ENCODE peak calls at places on chromosomes 6 and 20, in four cellular contexts. S is keratinocyte, H is endothelial cell of umbilical vein, L is K562. Y is an unnamed sample.

GRCh38 chr6:108941867-108942266 is 93.6 kb downstream of the ARMC2 start:
- DNase-seq in H (no peak), L (no peak), S (no peak), Y (no peak)

GRCh38 chr6:55892749-55893357 is 17.5 kb upstream of the BMP5 start:
- DNase-seq in S (no peak), H (no peak), L (no peak), Y (peak; percentile 9)

GRCh38 chr20:46757754-46758678 is 48.6 kb downstream of the SLC2A10 start:
- DNase-seq in H (peak; percentile 42), L (peak; percentile 81), S (no peak), Y (peak; percentile 60)

GRCh38 chr6:157759028-157759427 is 64.0 kb upstream of the SNX9 start:
- DNase-seq in H (no peak), L (no peak), S (no peak), Y (no peak)

GRCh38 chr20:4083103-4083864 is 67.9 kb upstream of the RNF24 start:
- DNase-seq in S (no peak), H (no peak), L (no peak), Y (no peak)

GRCh38 chr20:19313342-19314069 is 101.1 kb downstream of the SLC24A3 start:
- DNase-seq in L (no peak), S (no peak), H (no peak), Y (no peak)

GRCh38 chr6:109336221-109336955 is 45.9 kb downstream of the CD164 start:
- DNase-seq in H (peak; percentile 18), L (no peak), S (peak; percentile 21), Y (peak; percentile 56)

GRCh38 chr20:25039697-25040437 is 18.1 kb downstream of the ACSS1 start:
- DNase-seq in S (no peak), L (no peak), H (peak; percentile 67), Y (peak; percentile 44)

GRCh38 chr6:132968419-132968950 is 154.1 kb downstream of the RPS12 start:
- DNase-seq in L (no peak), S (no peak), H (no peak), Y (no peak)

GRCh38 chr6:110606151-110606550 is 129.7 kb upstream of the SLC22A16 start:
- DNase-seq in L (no peak), H (no peak), S (no peak), Y (no peak)

GRCh38 chr6:7270320-7271204 is 42.4 kb downstream of the SSR1 start:
- DNase-seq in H (no peak), S (no peak), L (no peak), Y (no peak)

GRCh38 chr6:157592566-157592965 is 211.6 kb downstream of the ZDHHC14 start:
- DNase-seq in L (peak; percentile 74), H (no peak), S (no peak), Y (no peak)

GRCh38 chr6:170084166-170084730 is 206.6 kb downstream of the DLL1 start:
- DNase-seq in S (no peak), L (no peak), H (no peak), Y (no peak)

GRCh38 chr6:25070547-25071366 is 135.0 kb upstream of the RIPOR2 start:
- DNase-seq in H (peak; percentile 81), L (peak; percentile 74), S (peak; percentile 57), Y (peak; percentile 81)

GRCh38 chr6:30882764-30883475 is 1.4 kb upstream of the DDR1 start:
- DNase-seq in S (peak; percentile 85), H (no peak), L (peak; percentile 72), Y (no peak)

GRCh38 chr20:25248501-25249172 is 752 bp downstream of the PYGB start:
- DNase-seq in S (no peak), H (peak; percentile 49), L (no peak), Y (peak; percentile 37)

GRCh38 chr20:8536219-8536618 is 404.2 kb downstream of the PLCB1 start:
- DNase-seq in S (no peak), L (no peak), H (no peak), Y (no peak)

GRCh38 chr20:32333181-32333987 is 24.7 kb upstream of the ASXL1 start:
- DNase-seq in L (no peak), H (peak; percentile 21), S (no peak), Y (no peak)

GRCh38 chr6:153059757-153060156 is 57.2 kb upstream of the MTRF1L start:
- DNase-seq in L (no peak), S (no peak), H (peak; percentile 6), Y (no peak)

GRCh38 chr6:90284236-90284744 is 12.4 kb downstream of the BACH2 start:
- DNase-seq in H (peak; percentile 90), L (peak; percentile 29), S (no peak), Y (peak; percentile 95)

GRCh38 chr6:56890683-56891429 is 64.1 kb upstream of the BEND6 start:
- DNase-seq in H (peak; percentile 71), S (no peak), L (peak; percentile 38), Y (peak; percentile 97)

GRCh38 chr20:22929661-22930060 is 105.5 kb upstream of the SSTR4 start:
- DNase-seq in S (no peak), H (no peak), L (no peak), Y (no peak)

GRCh38 chr20:50333856-50334255 is 143.2 kb downstream of the CEBPB start:
- DNase-seq in S (no peak), H (no peak), L (no peak), Y (peak; percentile 92)

GRCh38 chr6:84340422-84340821 is 113.0 kb upstream of the CEP162 start:
- DNase-seq in L (no peak), H (no peak), S (no peak), Y (no peak)

GRCh38 chr6:43724914-43725642 is 37.5 kb upstream of the MRPS18A start:
- DNase-seq in S (peak; percentile 88), H (no peak), L (peak; percentile 99), Y (peak; percentile 95)

GRCh38 chr6:126076992-126077664 is 90.8 kb downstream of the TRMT11 start:
- DNase-seq in L (no peak), H (no peak), S (no peak), Y (no peak)

GRCh38 chr6:111301914-111302313 is 181.1 kb downstream of the REV3L start:
- DNase-seq in L (no peak), S (no peak), H (no peak), Y (no peak)

GRCh38 chr6:118505656-118506055 is 42.4 kb upstream of the PLN start:
- DNase-seq in S (no peak), H (no peak), L (no peak), Y (no peak)

GRCh38 chr6:92828786-92829185 is 590.6 kb downstream of the EPHA7 start:
- DNase-seq in L (no peak), S (no peak), H (no peak), Y (no peak)

GRCh38 chr6:148934534-148934933 is 187.7 kb downstream of the UST start:
- DNase-seq in H (no peak), L (no peak), S (no peak), Y (peak; percentile 58)
- H3K9me1 ChIP-seq in H (no peaks in the 10 kb centered on the region), L (no peaks in the 10 kb centered on the region), S (no peaks in the 10 kb centered on the region), Y (peaks cover 3% of the 10 kb centered on the region)

DNA sequence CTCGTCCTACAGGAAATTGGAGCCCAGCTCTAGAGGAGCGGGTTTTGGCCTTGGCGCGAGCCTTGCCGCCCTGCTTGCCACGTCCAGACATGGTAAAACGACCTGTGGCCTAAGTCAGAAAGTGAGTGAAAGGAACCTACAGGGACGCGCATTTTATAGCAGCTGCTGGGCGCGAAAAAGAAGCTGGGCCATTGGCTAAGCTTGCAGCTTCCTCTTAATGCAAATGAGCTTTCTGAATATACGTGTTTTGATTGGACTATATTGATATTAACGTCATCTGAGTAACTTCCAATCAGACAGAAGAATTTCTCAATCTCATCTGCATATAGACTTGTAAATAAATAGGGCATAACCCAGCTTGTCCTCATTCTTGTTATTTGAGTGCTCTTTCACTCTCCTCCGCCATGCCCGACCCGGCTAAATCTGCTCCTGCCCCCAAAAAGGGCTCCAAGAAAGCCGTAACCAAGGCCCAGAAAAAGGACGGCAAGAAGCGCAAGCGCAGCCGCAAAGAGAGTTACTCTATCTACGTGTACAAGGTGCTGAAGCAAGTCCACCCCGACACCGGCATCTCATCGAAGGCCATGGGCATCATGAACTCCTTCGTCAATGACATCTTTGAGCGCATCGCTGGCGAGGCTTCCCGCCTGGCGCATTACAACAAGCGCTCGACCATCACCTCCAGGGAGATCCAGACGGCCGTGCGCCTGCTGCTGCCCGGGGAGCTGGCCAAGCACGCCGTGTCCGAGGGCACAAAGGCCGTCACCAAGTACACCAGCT is 18.9 kb downstream of the OR2B2 start:
- DNase-seq in H (peak; percentile 98), S (peak; percentile 88), L (peak; percentile 84), Y (peak; percentile 99)
- H3K9me1 ChIP-seq in H (no peaks in the 10 kb centered on the region), S (no peaks in the 10 kb centered on the region), L (no peaks in the 10 kb centered on the region), Y (peaks cover 3% of the 10 kb centered on the region)

GRCh38 chr6:75546401-75546800 is 52.8 kb upstream of the FILIP1 start:
- DNase-seq in H (peak; percentile 38), S (no peak), L (no peak), Y (peak; percentile 35)
- H3K9me1 ChIP-seq in H (no peaks in the 10 kb centered on the region), S (no peaks in the 10 kb centered on the region), L (no peaks in the 10 kb centered on the region), Y (no peaks in the 10 kb centered on the region)

GRCh38 chr20:53698321-53698978 is 104.8 kb upstream of the ZNF217 start:
- DNase-seq in L (no peak), H (no peak), S (no peak), Y (no peak)
- H3K9me1 ChIP-seq in L (no peaks in the 10 kb centered on the region), H (no peaks in the 10 kb centered on the region), S (no peaks in the 10 kb centered on the region), Y (peaks cover 3% of the 10 kb centered on the region)

DNA sequence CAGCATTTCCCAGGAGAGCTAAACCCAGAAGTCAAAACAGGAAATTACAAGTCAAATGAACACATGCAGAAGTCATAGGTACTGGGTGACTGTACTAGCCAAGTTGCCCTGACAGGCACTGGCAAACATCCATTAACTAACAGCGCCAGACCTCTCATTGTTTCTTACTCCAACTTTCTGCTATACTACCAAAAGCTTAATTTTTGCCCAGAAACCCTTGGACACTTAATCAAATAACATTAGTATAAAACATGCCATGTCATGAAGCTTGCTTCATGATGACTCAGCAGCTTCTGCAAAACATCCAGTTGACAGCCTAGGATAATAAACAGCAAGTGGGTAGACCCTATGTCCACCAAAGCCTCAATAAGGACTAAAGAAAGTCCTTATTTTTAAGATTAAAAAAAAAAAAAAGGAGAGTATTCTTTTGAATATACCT is 3.5 kb downstream of the NUP153 start:
- DNase-seq in H (peak; percentile 86), L (peak; percentile 32), S (peak; percentile 46), Y (peak; percentile 82)
- H3K9me1 ChIP-seq in H (no peaks in the 10 kb centered on the region), L (no peaks in the 10 kb centered on the region), S (no peaks in the 10 kb centered on the region), Y (no peaks in the 10 kb centered on the region)

DNA sequence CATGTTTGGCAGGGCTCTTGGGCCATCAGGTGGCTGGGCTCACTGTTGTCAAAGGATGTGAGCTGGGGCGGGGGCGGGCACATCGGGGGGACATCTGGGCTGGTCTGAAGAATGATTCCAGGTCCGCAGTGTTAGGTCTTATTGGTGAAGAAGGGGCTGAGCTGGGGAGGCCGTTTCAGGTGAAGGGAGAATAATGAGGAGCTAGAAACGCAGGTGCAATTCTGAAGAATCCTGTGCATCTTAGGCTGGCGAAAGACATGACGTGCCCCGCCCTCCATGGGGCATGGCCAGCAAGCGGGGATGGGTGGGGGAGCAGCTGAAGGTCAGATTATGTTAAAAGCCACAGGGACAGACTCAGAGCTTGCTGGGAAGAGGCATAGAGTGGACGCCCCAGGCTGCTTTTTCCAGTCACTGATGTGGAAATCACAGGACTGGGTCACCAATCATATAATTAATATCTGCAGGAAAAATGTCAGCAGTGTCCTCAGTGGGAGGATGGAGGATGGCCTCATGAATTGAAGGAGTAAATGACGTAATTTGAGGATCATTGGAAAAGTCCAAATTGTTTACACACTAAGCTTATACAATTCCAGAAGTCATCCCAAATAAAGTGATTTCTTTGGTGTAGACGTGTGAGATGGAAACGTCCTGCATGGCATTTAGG is 109.4 kb upstream of the FRMD1 start:
- DNase-seq in S (no peak), H (no peak), L (no peak), Y (no peak)
- H3K9me1 ChIP-seq in S (no peaks in the 10 kb centered on the region), H (no peaks in the 10 kb centered on the region), L (no peaks in the 10 kb centered on the region), Y (no peaks in the 10 kb centered on the region)

Y was measured in IMR-90.